ENCODE peak calls at places on chromosomes 2 and 18, in nine cellular contexts. One of them, this sample, is unnamed.

GRCh38 chr2:6958616-6959235 is 41.5 kb downstream of the RNF144A start:
- DNase-seq in choroid plexus epithelial cell: peak
- DNase-seq in fibroblast of lung: no peak
- DNase-seq in body of pancreas: no peak
- DNase-seq in astrocyte of the cerebellum: no peak
- DNase-seq in HepG2: no peak
- DNase-seq in coronary artery: no peak
- DNase-seq in endothelial cell of umbilical vein: no peak
- DNase-seq in bronchial epithelial cell: no peak
- DNase-seq in this sample: peak

GRCh38 chr2:88170472-88170892 is 336 bp downstream of the THNSL2 start:
- DNase-seq in choroid plexus epithelial cell: peak
- DNase-seq in fibroblast of lung: no peak
- DNase-seq in body of pancreas: no peak
- DNase-seq in astrocyte of the cerebellum: peak
- DNase-seq in HepG2: no peak
- DNase-seq in coronary artery: no peak
- DNase-seq in endothelial cell of umbilical vein: no peak
- DNase-seq in bronchial epithelial cell: no peak
- DNase-seq in this sample: peak

GRCh38 chr2:137467246-137467862 is 496.9 kb upstream of the HNMT start:
- DNase-seq in choroid plexus epithelial cell: peak
- DNase-seq in fibroblast of lung: peak
- DNase-seq in body of pancreas: peak
- DNase-seq in astrocyte of the cerebellum: peak
- DNase-seq in HepG2: peak
- DNase-seq in coronary artery: no peak
- DNase-seq in endothelial cell of umbilical vein: peak
- DNase-seq in bronchial epithelial cell: peak
- DNase-seq in this sample: peak

GRCh38 chr2:29878898-29879297 is 42.5 kb downstream of the ALK start:
- DNase-seq in choroid plexus epithelial cell: peak
- DNase-seq in fibroblast of lung: peak
- DNase-seq in body of pancreas: peak
- DNase-seq in astrocyte of the cerebellum: peak
- DNase-seq in HepG2: no peak
- DNase-seq in coronary artery: no peak
- DNase-seq in endothelial cell of umbilical vein: no peak
- DNase-seq in bronchial epithelial cell: peak
- DNase-seq in this sample: no peak

GRCh38 chr2:129936334-129936934 is 43.0 kb upstream of the RAB6C start:
- DNase-seq in choroid plexus epithelial cell: no peak
- DNase-seq in fibroblast of lung: no peak
- DNase-seq in body of pancreas: no peak
- DNase-seq in astrocyte of the cerebellum: no peak
- DNase-seq in HepG2: peak
- DNase-seq in coronary artery: no peak
- DNase-seq in endothelial cell of umbilical vein: no peak
- DNase-seq in bronchial epithelial cell: peak
- DNase-seq in this sample: peak

GRCh38 chr2:31386648-31387047 is 27.9 kb downstream of the XDH start:
- DNase-seq in choroid plexus epithelial cell: no peak
- DNase-seq in fibroblast of lung: no peak
- DNase-seq in body of pancreas: no peak
- DNase-seq in astrocyte of the cerebellum: no peak
- DNase-seq in HepG2: peak
- DNase-seq in coronary artery: peak
- DNase-seq in endothelial cell of umbilical vein: no peak
- DNase-seq in bronchial epithelial cell: no peak
- DNase-seq in this sample: no peak

GRCh38 chr18:36693931-36694661 is 134.7 kb downstream of the TPGS2 start:
- DNase-seq in choroid plexus epithelial cell: peak
- DNase-seq in fibroblast of lung: peak
- DNase-seq in body of pancreas: no peak
- DNase-seq in astrocyte of the cerebellum: no peak
- DNase-seq in HepG2: peak
- DNase-seq in coronary artery: no peak
- DNase-seq in endothelial cell of umbilical vein: no peak
- DNase-seq in bronchial epithelial cell: peak
- DNase-seq in this sample: peak

GRCh38 chr2:217933326-217933993 is 69.3 kb downstream of the TNS1 start:
- DNase-seq in choroid plexus epithelial cell: no peak
- DNase-seq in fibroblast of lung: no peak
- DNase-seq in body of pancreas: no peak
- DNase-seq in astrocyte of the cerebellum: no peak
- DNase-seq in HepG2: no peak
- DNase-seq in coronary artery: no peak
- DNase-seq in endothelial cell of umbilical vein: no peak
- DNase-seq in bronchial epithelial cell: no peak
- DNase-seq in this sample: no peak

GRCh38 chr2:16206191-16206944 is 266.0 kb downstream of the MYCN start:
- DNase-seq in choroid plexus epithelial cell: no peak
- DNase-seq in fibroblast of lung: no peak
- DNase-seq in body of pancreas: no peak
- DNase-seq in astrocyte of the cerebellum: no peak
- DNase-seq in HepG2: no peak
- DNase-seq in coronary artery: no peak
- DNase-seq in endothelial cell of umbilical vein: no peak
- DNase-seq in bronchial epithelial cell: no peak
- DNase-seq in this sample: no peak

GRCh38 chr2:232668805-232669444 is 28.2 kb upstream of the GIGYF2 start:
- DNase-seq in choroid plexus epithelial cell: peak
- DNase-seq in fibroblast of lung: peak
- DNase-seq in body of pancreas: peak
- DNase-seq in astrocyte of the cerebellum: peak
- DNase-seq in HepG2: peak
- DNase-seq in coronary artery: no peak
- DNase-seq in endothelial cell of umbilical vein: peak
- DNase-seq in bronchial epithelial cell: no peak
- DNase-seq in this sample: peak

GRCh38 chr2:151627368-151627767 is 106.9 kb downstream of the NEB start:
- DNase-seq in choroid plexus epithelial cell: no peak
- DNase-seq in fibroblast of lung: no peak
- DNase-seq in body of pancreas: no peak
- DNase-seq in astrocyte of the cerebellum: no peak
- DNase-seq in HepG2: no peak
- DNase-seq in coronary artery: no peak
- DNase-seq in endothelial cell of umbilical vein: no peak
- DNase-seq in bronchial epithelial cell: peak
- DNase-seq in this sample: no peak

GRCh38 chr2:240468300-240469238 is 33.1 kb downstream of the GPC1 start:
- DNase-seq in choroid plexus epithelial cell: no peak
- DNase-seq in fibroblast of lung: no peak
- DNase-seq in body of pancreas: no peak
- DNase-seq in astrocyte of the cerebellum: no peak
- DNase-seq in HepG2: no peak
- DNase-seq in coronary artery: no peak
- DNase-seq in endothelial cell of umbilical vein: no peak
- DNase-seq in bronchial epithelial cell: no peak
- DNase-seq in this sample: peak

GRCh38 chr18:76459687-76460350 is 35.2 kb downstream of the ZNF516 start:
- DNase-seq in choroid plexus epithelial cell: peak
- DNase-seq in fibroblast of lung: peak
- DNase-seq in body of pancreas: peak
- DNase-seq in astrocyte of the cerebellum: peak
- DNase-seq in HepG2: no peak
- DNase-seq in coronary artery: peak
- DNase-seq in endothelial cell of umbilical vein: peak
- DNase-seq in bronchial epithelial cell: peak
- DNase-seq in this sample: peak

GRCh38 chr2:159797468-159798375 is at the start of gene CD302:
- DNase-seq in choroid plexus epithelial cell: peak
- DNase-seq in fibroblast of lung: peak
- DNase-seq in body of pancreas: peak
- DNase-seq in astrocyte of the cerebellum: no peak
- DNase-seq in HepG2: peak
- DNase-seq in coronary artery: peak
- DNase-seq in endothelial cell of umbilical vein: peak
- DNase-seq in bronchial epithelial cell: no peak
- DNase-seq in this sample: peak

DNA sequence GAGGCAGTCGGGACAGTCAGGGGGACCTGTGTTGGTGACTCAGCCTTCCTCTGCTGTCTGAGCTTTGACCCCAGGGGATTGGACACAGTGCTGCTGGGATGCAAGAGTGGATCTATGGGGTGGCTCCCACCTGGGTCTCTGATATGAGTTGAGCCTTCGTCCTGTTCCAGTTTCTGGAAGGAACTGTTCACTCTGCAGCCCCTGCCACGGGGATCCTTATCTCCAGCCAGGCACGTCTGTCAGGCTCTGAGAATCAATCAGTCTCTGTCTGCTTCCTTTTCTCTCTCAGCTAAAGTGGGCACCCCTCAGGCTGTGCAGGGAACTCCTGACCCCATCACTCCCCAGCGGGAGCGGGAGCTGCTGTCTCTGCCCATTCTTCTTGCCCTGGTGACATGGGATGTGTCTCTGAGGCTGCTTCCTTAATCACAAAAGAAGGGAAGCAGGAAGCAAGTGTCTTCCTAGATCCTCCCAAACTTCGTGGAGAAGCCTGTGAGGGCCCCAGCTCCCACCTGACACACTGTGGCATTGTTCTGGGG is 51.7 kb downstream of the ARHGAP28 start:
- DNase-seq in choroid plexus epithelial cell: no peak
- DNase-seq in fibroblast of lung: no peak
- DNase-seq in body of pancreas: no peak
- DNase-seq in astrocyte of the cerebellum: no peak
- DNase-seq in HepG2: no peak
- DNase-seq in coronary artery: no peak
- DNase-seq in endothelial cell of umbilical vein: peak
- DNase-seq in bronchial epithelial cell: no peak
- DNase-seq in this sample: no peak
- H3K4me3 ChIP-seq in choroid plexus epithelial cell: no peak
- H3K4me3 ChIP-seq in fibroblast of lung: no peak
- H3K4me3 ChIP-seq in body of pancreas: no peak
- H3K4me3 ChIP-seq in astrocyte of the cerebellum: no peak
- H3K4me3 ChIP-seq in HepG2: no peak
- H3K4me3 ChIP-seq in coronary artery: no peak
- H3K4me3 ChIP-seq in endothelial cell of umbilical vein: no peak
- H3K4me3 ChIP-seq in bronchial epithelial cell: no peak
- H3K4me3 ChIP-seq in this sample: no peak

GRCh38 chr18:11163668-11164067 is 14.3 kb upstream of the PIEZO2 start:
- DNase-seq in choroid plexus epithelial cell: peak
- DNase-seq in fibroblast of lung: no peak
- DNase-seq in body of pancreas: peak
- DNase-seq in astrocyte of the cerebellum: no peak
- DNase-seq in HepG2: no peak
- DNase-seq in coronary artery: no peak
- DNase-seq in endothelial cell of umbilical vein: peak
- DNase-seq in bronchial epithelial cell: no peak
- DNase-seq in this sample: no peak
- TF ChIP-seq CTCF in choroid plexus epithelial cell: peak
- TF ChIP-seq CTCF in fibroblast of lung: peak
- TF ChIP-seq CTCF in body of pancreas: peak
- TF ChIP-seq CTCF in astrocyte of the cerebellum: peak
- TF ChIP-seq CTCF in HepG2: no peak
- TF ChIP-seq CTCF in coronary artery: no peak
- TF ChIP-seq CTCF in endothelial cell of umbilical vein: peak
- TF ChIP-seq CTCF in bronchial epithelial cell: peak
- TF ChIP-seq CTCF in this sample: no peak

GRCh38 chr2:74177697-74178096 is 982 bp downstream of the MOB1A start:
- DNase-seq in choroid plexus epithelial cell: no peak
- DNase-seq in fibroblast of lung: no peak
- DNase-seq in body of pancreas: no peak
- DNase-seq in astrocyte of the cerebellum: no peak
- DNase-seq in HepG2: no peak
- DNase-seq in coronary artery: no peak
- DNase-seq in endothelial cell of umbilical vein: no peak
- DNase-seq in bronchial epithelial cell: no peak
- DNase-seq in this sample: no peak

GRCh38 chr2:74179063-74179865 is 585 bp upstream of the MOB1A start:
- DNase-seq in choroid plexus epithelial cell: no peak
- DNase-seq in fibroblast of lung: no peak
- DNase-seq in body of pancreas: no peak
- DNase-seq in astrocyte of the cerebellum: no peak
- DNase-seq in HepG2: no peak
- DNase-seq in coronary artery: no peak
- DNase-seq in endothelial cell of umbilical vein: no peak
- DNase-seq in bronchial epithelial cell: no peak
- DNase-seq in this sample: no peak

GRCh38 chr2:74178211-74179062 is at the start of gene MOB1A:
- DNase-seq in choroid plexus epithelial cell: peak
- DNase-seq in fibroblast of lung: peak
- DNase-seq in body of pancreas: peak
- DNase-seq in astrocyte of the cerebellum: peak
- DNase-seq in HepG2: peak
- DNase-seq in coronary artery: peak
- DNase-seq in endothelial cell of umbilical vein: peak
- DNase-seq in bronchial epithelial cell: peak
- DNase-seq in this sample: peak

DNA sequence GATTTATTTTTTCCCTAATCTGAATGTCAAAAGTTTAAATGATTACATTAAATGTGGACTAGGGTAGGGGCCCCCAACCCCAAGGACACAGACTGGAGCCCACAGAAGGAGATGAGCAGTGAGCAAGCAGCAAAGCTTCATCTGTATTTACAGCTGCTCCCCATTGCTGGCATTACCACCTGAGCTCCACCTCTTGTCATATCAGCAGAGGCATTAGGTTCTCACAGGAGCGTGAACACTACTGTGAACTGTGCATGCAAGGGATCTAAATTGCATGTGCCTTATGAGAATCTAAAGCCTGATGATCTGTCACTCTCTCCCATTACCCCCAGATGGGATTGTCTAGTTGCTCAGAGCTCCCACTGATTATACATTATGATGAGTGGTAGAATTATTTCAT is 3.8 kb downstream of the MOB1A start:
- DNase-seq in choroid plexus epithelial cell: no peak
- DNase-seq in fibroblast of lung: no peak
- DNase-seq in body of pancreas: no peak
- DNase-seq in astrocyte of the cerebellum: no peak
- DNase-seq in HepG2: no peak
- DNase-seq in coronary artery: no peak
- DNase-seq in endothelial cell of umbilical vein: no peak
- DNase-seq in bronchial epithelial cell: no peak
- DNase-seq in this sample: no peak
- H3K4me3 ChIP-seq in choroid plexus epithelial cell: no peak
- H3K4me3 ChIP-seq in fibroblast of lung: no peak
- H3K4me3 ChIP-seq in body of pancreas: no peak
- H3K4me3 ChIP-seq in astrocyte of the cerebellum: no peak
- H3K4me3 ChIP-seq in HepG2: no peak
- H3K4me3 ChIP-seq in coronary artery: no peak
- H3K4me3 ChIP-seq in endothelial cell of umbilical vein: no peak
- H3K4me3 ChIP-seq in bronchial epithelial cell: no peak
- H3K4me3 ChIP-seq in this sample: no peak

DNA sequence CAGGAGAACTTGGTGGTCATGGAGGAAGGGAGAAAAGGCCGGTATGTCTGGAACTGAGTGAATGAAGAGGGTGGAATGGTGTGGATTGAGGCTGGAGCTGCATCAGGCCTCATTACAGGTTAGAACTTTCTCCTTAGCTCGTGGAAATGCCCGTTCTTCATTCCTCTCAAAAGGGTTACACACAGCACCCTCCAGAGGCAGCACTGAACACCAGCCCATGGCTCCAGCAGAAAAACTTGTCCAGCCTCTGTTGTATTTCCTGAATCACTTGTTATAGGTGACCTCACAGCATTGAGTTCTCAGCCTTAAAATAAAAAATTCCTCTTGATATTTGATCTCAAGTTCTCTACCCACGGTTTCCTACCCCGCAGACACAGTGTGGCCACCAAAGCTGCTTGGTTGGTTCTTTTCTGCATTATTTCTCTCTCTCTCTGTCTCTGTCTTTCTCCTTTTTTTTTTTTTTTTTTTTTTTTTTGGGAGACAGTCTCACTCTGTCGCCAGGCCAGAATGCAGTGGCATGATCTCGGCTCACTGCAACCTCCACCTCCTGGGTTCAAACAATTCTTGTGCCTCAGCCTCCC is 89.6 kb downstream of the ITGB1BP1 start:
- DNase-seq in choroid plexus epithelial cell: peak
- DNase-seq in fibroblast of lung: peak
- DNase-seq in body of pancreas: peak
- DNase-seq in astrocyte of the cerebellum: peak
- DNase-seq in HepG2: peak
- DNase-seq in coronary artery: no peak
- DNase-seq in endothelial cell of umbilical vein: peak
- DNase-seq in bronchial epithelial cell: peak
- DNase-seq in this sample: peak
- TF ChIP-seq CTCF in choroid plexus epithelial cell: peak
- TF ChIP-seq CTCF in fibroblast of lung: peak
- TF ChIP-seq CTCF in body of pancreas: peak
- TF ChIP-seq CTCF in astrocyte of the cerebellum: peak
- TF ChIP-seq CTCF in HepG2: peak
- TF ChIP-seq CTCF in coronary artery: peak
- TF ChIP-seq CTCF in endothelial cell of umbilical vein: peak
- TF ChIP-seq CTCF in bronchial epithelial cell: peak
- TF ChIP-seq CTCF in this sample: peak